ENCODE peak calls at places on chromosomes 6 and 20, in four cellular contexts. One of them, this sample, is unnamed.

GRCh38 chr20:47876348-47877056 is 91.2 kb upstream of the SULF2 start:
- DNase-seq in ureter: no peak
- DNase-seq in GM12878: no peak
- DNase-seq in AG10803: no peak
- DNase-seq in this sample: no peak

GRCh38 chr6:1324926-1325325 is 13.0 kb downstream of the FOXQ1 start:
- DNase-seq in ureter: no peak
- DNase-seq in GM12878: no peak
- DNase-seq in AG10803: no peak
- DNase-seq in this sample: no peak

GRCh38 chr20:43544501-43544900 is 14.3 kb upstream of the SGK2 start:
- DNase-seq in ureter: no peak
- DNase-seq in GM12878: no peak
- DNase-seq in AG10803: no peak
- DNase-seq in this sample: no peak

GRCh38 chr20:20241966-20242365 is 125.9 kb upstream of the INSM1 start:
- DNase-seq in ureter: no peak
- DNase-seq in GM12878: no peak
- DNase-seq in AG10803: no peak
- DNase-seq in this sample: no peak

GRCh38 chr20:14986026-14986655 is 648.7 kb upstream of the FLRT3 start:
- DNase-seq in ureter: peak
- DNase-seq in GM12878: no peak
- DNase-seq in AG10803: no peak
- DNase-seq in this sample: no peak

GRCh38 chr20:34562643-34563042 is 4.1 kb downstream of the MAP1LC3A start:
- DNase-seq in ureter: no peak
- DNase-seq in GM12878: no peak
- DNase-seq in AG10803: no peak
- DNase-seq in this sample: no peak

GRCh38 chr20:57407541-57407956 is 16.4 kb downstream of the RBM38 start:
- DNase-seq in ureter: no peak
- DNase-seq in GM12878: no peak
- DNase-seq in AG10803: no peak
- DNase-seq in this sample: no peak

GRCh38 chr6:33192105-33192646 is at the start of gene COL11A2:
- DNase-seq in ureter: no peak
- DNase-seq in GM12878: no peak
- DNase-seq in AG10803: no peak
- DNase-seq in this sample: no peak

GRCh38 chr6:97813881-97814280 is 530.9 kb upstream of the MMS22L start:
- DNase-seq in ureter: no peak
- DNase-seq in GM12878: no peak
- DNase-seq in AG10803: no peak
- DNase-seq in this sample: no peak

This sample was measured in GM06990.